ENCODE peak calls at places on chromosome 3, in seven cellular contexts. T is RPMI7951, V is H7, G is naive B cell, C is GM19239, Z is HuH-7.5, M is SHP77 treated with DMSO at 0.1 percent for 48 hours. W is an unnamed sample.

GRCh38 chr3:120802916-120803315 is 60.4 kb downstream of the GTF2E1 start:
- DNase-seq in T (no peak), V (no peak), G (no peak), C (no peak), Z (no peak), M (no peak), W (no peak)

GRCh38 chr3:32557640-32558352 is 12.9 kb downstream of the DYNC1LI1 start:
- DNase-seq in T (no peak), V (no peak), G (no peak), C (no peak), Z (peak; percentile 52), M (peak; percentile 77), W (no peak)

GRCh38 chr3:111534701-111535100 is 7.3 kb upstream of the CD96 start:
- DNase-seq in T (peak; percentile 85), V (no peak), G (no peak), C (no peak), Z (no peak), M (no peak), W (no peak)

GRCh38 chr3:152857082-152857481 is 22.2 kb downstream of the P2RY1 start:
- DNase-seq in T (no peak), V (no peak), G (no peak), C (no peak), Z (no peak), M (no peak), W (no peak)

GRCh38 chr3:189914799-189915198 is 205.9 kb downstream of the P3H2 start:
- DNase-seq in T (peak; percentile 95), V (no peak), G (no peak), C (no peak), Z (no peak), M (no peak), W (no peak)

GRCh38 chr3:186368164-186368563 is 6.1 kb upstream of the DGKG start:
- DNase-seq in T (no peak), V (no peak), G (no peak), C (no peak), Z (no peak), M (no peak), W (no peak)

GRCh38 chr3:109952924-109953323 is 615.6 kb upstream of the DPPA4 start:
- DNase-seq in T (no peak), V (no peak), G (no peak), C (no peak), Z (no peak), M (no peak), W (no peak)

GRCh38 chr3:106965286-106965685 is 412.0 kb upstream of the CCDC54 start:
- DNase-seq in T (no peak), V (no peak), G (no peak), C (no peak), Z (no peak), M (no peak), W (no peak)

GRCh38 chr3:178233371-178233770 is 302.9 kb upstream of the KCNMB2 start:
- DNase-seq in T (no peak), V (no peak), G (no peak), C (no peak), Z (no peak), M (no peak), W (no peak)

GRCh38 chr3:72318504-72319201 is 529.6 kb downstream of the SHQ1 start:
- DNase-seq in T (no peak), V (no peak), G (no peak), C (no peak), Z (no peak), M (peak; percentile 47), W (no peak)

GRCh38 chr3:140323561-140323960 is 354.3 kb upstream of the TRIM42 start:
- DNase-seq in T (peak; percentile 15), V (no peak), G (no peak), C (no peak), Z (no peak), M (no peak), W (no peak)

W was measured in germinal center.